ENCODE peak calls at places on chromosomes 5 and 9, in four cellular contexts. One of them, this sample, is unnamed.

GRCh38 chr9:125028041-125028440 is 87.2 kb upstream of the GOLGA1 start:
- DNase-seq in breast epithelium: no peak
- DNase-seq in body of pancreas: no peak
- DNase-seq in MM.1S: no peak
- DNase-seq in this sample: no peak

GRCh38 chr9:3528466-3528865 is 2.7 kb upstream of the RFX3 start:
- DNase-seq in body of pancreas: no peak
- DNase-seq in breast epithelium: no peak
- DNase-seq in MM.1S: no peak
- DNase-seq in this sample: no peak

GRCh38 chr9:80605129-80605528 is 1033.4 kb downstream of the TLE4 start:
- DNase-seq in breast epithelium: no peak
- DNase-seq in body of pancreas: no peak
- DNase-seq in MM.1S: no peak
- DNase-seq in this sample: no peak

GRCh38 chr9:107141967-107142366 is 141.1 kb upstream of the RAD23B start:
- DNase-seq in MM.1S: peak; percentile 27
- DNase-seq in body of pancreas: no peak
- DNase-seq in breast epithelium: no peak
- DNase-seq in this sample: no peak

GRCh38 chr5:33662721-33663435 is 222.1 kb downstream of the TARS1 start:
- DNase-seq in MM.1S: no peak
- DNase-seq in body of pancreas: no peak
- DNase-seq in breast epithelium: no peak
- DNase-seq in this sample: no peak

GRCh38 chr5:32126691-32127090 is 47.4 kb downstream of the GOLPH3 start:
- DNase-seq in breast epithelium: no peak
- DNase-seq in MM.1S: no peak
- DNase-seq in body of pancreas: no peak
- DNase-seq in this sample: no peak

GRCh38 chr5:168931638-168932345 is 352.6 kb upstream of the PANK3 start:
- DNase-seq in body of pancreas: no peak
- DNase-seq in breast epithelium: no peak
- DNase-seq in MM.1S: no peak
- DNase-seq in this sample: no peak

GRCh38 chr5:102295534-102296228 is 403 bp downstream of the SLCO4C1 start:
- DNase-seq in breast epithelium: no peak
- DNase-seq in body of pancreas: peak; percentile 55
- DNase-seq in MM.1S: peak; percentile 15
- DNase-seq in this sample: no peak

GRCh38 chr9:126856326-126856877 is 4.0 kb upstream of the ZBTB34 start:
- DNase-seq in MM.1S: no peak
- DNase-seq in body of pancreas: no peak
- DNase-seq in breast epithelium: no peak
- DNase-seq in this sample: no peak

GRCh38 chr9:19378647-19379046 is 1.4 kb downstream of the RPS6 start:
- DNase-seq in MM.1S: no peak
- DNase-seq in breast epithelium: no peak
- DNase-seq in body of pancreas: no peak
- DNase-seq in this sample: no peak

GRCh38 chr9:127175764-127176163 is 53.3 kb upstream of the ANGPTL2 start:
- DNase-seq in MM.1S: no peak
- DNase-seq in breast epithelium: peak; percentile 31
- DNase-seq in body of pancreas: no peak
- DNase-seq in this sample: peak; percentile 31

GRCh38 chr5:52799983-52800393 is 12.3 kb downstream of the ITGA1 start:
- DNase-seq in MM.1S: peak; percentile 96
- DNase-seq in body of pancreas: peak; percentile 96
- DNase-seq in breast epithelium: peak; percentile 88
- DNase-seq in this sample: peak; percentile 95
- H3K4me1 ChIP-seq in MM.1S: peaks cover 14% of the 10 kb centered on the region
- H3K4me1 ChIP-seq in body of pancreas: peaks cover 38% of the 10 kb centered on the region
- H3K4me1 ChIP-seq in breast epithelium: peaks cover 6% of the 10 kb centered on the region
- H3K4me1 ChIP-seq in this sample: peaks cover 40% of the 10 kb centered on the region

GRCh38 chr5:157187046-157187754 is 6.6 kb downstream of the ITK start:
- DNase-seq in breast epithelium: no peak
- DNase-seq in body of pancreas: no peak
- DNase-seq in MM.1S: no peak
- DNase-seq in this sample: no peak

GRCh38 chr5:157186309-157187045 is 5.8 kb downstream of the ITK start:
- DNase-seq in MM.1S: no peak
- DNase-seq in breast epithelium: no peak
- DNase-seq in body of pancreas: no peak
- DNase-seq in this sample: no peak

GRCh38 chr5:157188270-157188669 is 7.6 kb downstream of the ITK start:
- DNase-seq in MM.1S: no peak
- DNase-seq in breast epithelium: no peak
- DNase-seq in body of pancreas: no peak
- DNase-seq in this sample: no peak

GRCh38 chr5:157193699-157194424 is 13.2 kb downstream of the ITK start:
- DNase-seq in breast epithelium: no peak
- DNase-seq in MM.1S: no peak
- DNase-seq in body of pancreas: no peak
- DNase-seq in this sample: no peak

DNA sequence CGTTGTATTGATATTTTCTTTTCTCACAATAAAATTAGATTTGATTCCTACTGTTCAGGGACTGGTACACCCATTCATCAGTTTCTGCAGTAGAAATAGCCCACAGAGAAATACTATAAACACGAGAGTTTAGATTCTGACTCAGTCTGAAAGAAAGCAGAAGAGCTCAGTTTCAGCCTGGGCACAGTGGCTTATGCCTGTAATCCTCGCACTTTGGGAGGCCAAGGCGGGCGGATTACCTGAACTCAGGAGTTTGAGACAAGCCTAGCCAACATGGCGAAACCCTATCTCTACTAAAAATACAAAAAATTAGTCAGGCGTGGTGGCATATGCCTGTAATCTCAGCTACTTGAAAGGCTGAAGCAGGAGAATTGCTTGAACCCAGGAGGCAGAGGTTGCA is 8.6 kb downstream of the ITK start:
- DNase-seq in MM.1S: no peak
- DNase-seq in body of pancreas: no peak
- DNase-seq in breast epithelium: no peak
- DNase-seq in this sample: no peak
- H3K27me3 ChIP-seq in MM.1S: no peaks in the 10 kb centered on the region
- H3K27me3 ChIP-seq in body of pancreas: no peaks in the 10 kb centered on the region
- H3K27me3 ChIP-seq in breast epithelium: no peaks in the 10 kb centered on the region
- H3K27me3 ChIP-seq in this sample: peaks cover 26% of the 10 kb centered on the region

GRCh38 chr9:35904966-35905781 is 828 bp upstream of the HRCT1 start:
- DNase-seq in MM.1S: no peak
- DNase-seq in body of pancreas: no peak
- DNase-seq in breast epithelium: no peak
- DNase-seq in this sample: peak; percentile 53

GRCh38 chr9:35905912-35906679 is at the start of gene HRCT1:
- DNase-seq in body of pancreas: peak; percentile 85
- DNase-seq in breast epithelium: peak; percentile 96
- DNase-seq in MM.1S: no peak
- DNase-seq in this sample: peak; percentile 71

GRCh38 chr9:35907732-35908483 is 1.4 kb upstream of the SPAAR start:
- DNase-seq in MM.1S: no peak
- DNase-seq in breast epithelium: no peak
- DNase-seq in body of pancreas: peak; percentile 53
- DNase-seq in this sample: peak; percentile 81

GRCh38 chr9:35908484-35909125 is 685 bp upstream of the SPAAR start:
- DNase-seq in MM.1S: no peak
- DNase-seq in breast epithelium: no peak
- DNase-seq in body of pancreas: no peak
- DNase-seq in this sample: peak; percentile 0

GRCh38 chr9:35906923-35907699 is 1.1 kb downstream of the HRCT1 start:
- DNase-seq in body of pancreas: peak; percentile 32
- DNase-seq in breast epithelium: no peak
- DNase-seq in MM.1S: no peak
- DNase-seq in this sample: peak; percentile 61
- H3K27ac ChIP-seq in body of pancreas: peak overlapping the region; percentile 84
- H3K27ac ChIP-seq in breast epithelium: peak overlapping the region; percentile 95
- H3K27ac ChIP-seq in MM.1S: no peak overlapping the region
- H3K27ac ChIP-seq in this sample: peak overlapping the region; percentile 94

DNA sequence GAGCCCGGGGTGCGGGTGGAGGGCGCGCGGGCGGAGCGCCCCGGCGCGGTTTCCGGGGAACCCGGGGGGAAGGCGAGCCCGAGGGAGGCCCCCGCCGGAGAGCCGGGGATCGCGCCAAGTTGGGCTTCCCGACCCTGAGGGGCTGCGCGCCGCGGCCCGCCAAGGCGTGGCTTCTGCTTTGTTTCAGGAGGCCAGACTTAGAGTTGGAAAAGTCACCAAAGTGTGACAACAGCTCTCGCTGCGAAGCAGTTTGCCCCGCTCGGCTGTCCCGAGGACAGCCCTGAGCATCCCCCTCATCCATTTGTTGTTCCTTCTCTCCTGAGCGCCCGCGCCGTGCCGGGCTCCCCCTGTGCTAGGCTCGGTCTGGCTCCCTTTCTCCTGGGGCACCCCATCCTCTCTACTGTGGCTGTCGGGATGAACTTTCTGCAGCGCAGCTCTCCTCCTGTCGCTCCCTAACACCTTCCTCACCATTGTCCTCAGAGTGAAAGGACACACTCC is 410 bp downstream of the GLIPR2 start:
- DNase-seq in body of pancreas: no peak
- DNase-seq in breast epithelium: no peak
- DNase-seq in MM.1S: no peak
- DNase-seq in this sample: no peak
- H3K4me1 ChIP-seq in body of pancreas: peaks cover 19% of the 10 kb centered on the region
- H3K4me1 ChIP-seq in breast epithelium: no peaks in the 10 kb centered on the region
- H3K4me1 ChIP-seq in MM.1S: peaks cover 29% of the 10 kb centered on the region
- H3K4me1 ChIP-seq in this sample: peaks cover 26% of the 10 kb centered on the region

DNA sequence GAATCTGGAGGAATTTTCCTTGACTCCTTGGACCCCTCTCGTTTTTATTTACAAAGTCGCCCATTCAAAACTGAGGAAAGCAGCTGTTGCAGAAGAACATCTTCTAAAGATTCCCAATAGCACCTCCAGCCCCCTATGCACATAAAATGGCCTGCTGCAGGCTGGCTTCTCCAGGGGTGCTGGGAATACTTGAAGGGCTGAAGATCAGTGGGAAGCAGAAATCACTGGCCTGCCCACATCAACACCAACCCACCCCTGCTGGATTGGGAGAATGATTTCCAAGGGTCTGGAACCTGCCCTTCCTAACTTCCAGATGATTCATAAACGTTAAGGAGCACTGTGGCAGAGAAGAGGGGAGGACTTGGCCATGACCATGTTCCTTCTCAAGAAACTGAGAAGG is 3.0 kb upstream of the FOXE1 start:
- DNase-seq in breast epithelium: no peak
- DNase-seq in MM.1S: no peak
- DNase-seq in body of pancreas: no peak
- DNase-seq in this sample: no peak
- H3K27me3 ChIP-seq in breast epithelium: peaks cover 17% of the 10 kb centered on the region
- H3K27me3 ChIP-seq in MM.1S: peaks cover 44% of the 10 kb centered on the region
- H3K27me3 ChIP-seq in body of pancreas: peaks cover 4% of the 10 kb centered on the region
- H3K27me3 ChIP-seq in this sample: no peaks in the 10 kb centered on the region

DNA sequence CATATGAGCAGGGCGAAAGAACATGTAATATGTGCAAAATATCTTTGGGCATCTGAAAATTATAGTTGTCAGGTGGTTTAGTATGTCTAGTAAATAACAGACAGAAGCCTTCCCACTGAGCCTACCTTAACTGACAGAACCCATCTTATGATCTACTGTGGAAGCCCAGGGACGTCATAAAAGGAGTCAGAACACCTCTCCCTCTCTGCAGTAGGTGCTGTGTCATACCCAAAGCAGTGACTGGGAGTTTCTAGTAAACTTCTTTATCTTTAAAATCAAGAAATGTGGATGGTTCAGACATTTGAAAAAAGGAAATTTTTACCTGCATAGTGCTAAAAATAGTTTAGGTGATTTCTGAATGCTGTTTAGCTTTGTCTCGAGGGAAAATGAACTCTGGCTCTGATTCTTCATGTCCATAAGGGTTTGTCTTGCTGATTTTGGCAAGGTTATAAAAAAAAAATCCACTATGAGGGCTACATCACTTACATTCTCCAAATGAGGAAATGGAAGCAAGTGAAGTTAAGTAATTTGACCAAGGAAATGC is 104.0 kb downstream of the NUDT12 start:
- DNase-seq in breast epithelium: no peak
- DNase-seq in body of pancreas: no peak
- DNase-seq in MM.1S: no peak
- DNase-seq in this sample: no peak
- H3K27ac ChIP-seq in breast epithelium: no peak overlapping the region
- H3K27ac ChIP-seq in body of pancreas: no peak overlapping the region
- H3K27ac ChIP-seq in MM.1S: no peak overlapping the region
- H3K27ac ChIP-seq in this sample: no peak overlapping the region

GRCh38 chr5:125412051-125412560 is 665.7 kb upstream of the ZNF608 start:
- DNase-seq in MM.1S: peak; percentile 41
- DNase-seq in breast epithelium: no peak
- DNase-seq in body of pancreas: peak; percentile 25
- DNase-seq in this sample: no peak

GRCh38 chr5:125410501-125411162 is 664.2 kb upstream of the ZNF608 start:
- DNase-seq in MM.1S: no peak
- DNase-seq in breast epithelium: no peak
- DNase-seq in body of pancreas: no peak
- DNase-seq in this sample: no peak

GRCh38 chr5:125411163-125412050 is 665.0 kb upstream of the ZNF608 start:
- DNase-seq in body of pancreas: peak; percentile 44
- DNase-seq in breast epithelium: no peak
- DNase-seq in MM.1S: peak; percentile 80
- DNase-seq in this sample: peak; percentile 66

GRCh38 chr5:125413861-125414260 is 667.4 kb upstream of the ZNF608 start:
- DNase-seq in MM.1S: no peak
- DNase-seq in body of pancreas: no peak
- DNase-seq in breast epithelium: no peak
- DNase-seq in this sample: no peak

DNA sequence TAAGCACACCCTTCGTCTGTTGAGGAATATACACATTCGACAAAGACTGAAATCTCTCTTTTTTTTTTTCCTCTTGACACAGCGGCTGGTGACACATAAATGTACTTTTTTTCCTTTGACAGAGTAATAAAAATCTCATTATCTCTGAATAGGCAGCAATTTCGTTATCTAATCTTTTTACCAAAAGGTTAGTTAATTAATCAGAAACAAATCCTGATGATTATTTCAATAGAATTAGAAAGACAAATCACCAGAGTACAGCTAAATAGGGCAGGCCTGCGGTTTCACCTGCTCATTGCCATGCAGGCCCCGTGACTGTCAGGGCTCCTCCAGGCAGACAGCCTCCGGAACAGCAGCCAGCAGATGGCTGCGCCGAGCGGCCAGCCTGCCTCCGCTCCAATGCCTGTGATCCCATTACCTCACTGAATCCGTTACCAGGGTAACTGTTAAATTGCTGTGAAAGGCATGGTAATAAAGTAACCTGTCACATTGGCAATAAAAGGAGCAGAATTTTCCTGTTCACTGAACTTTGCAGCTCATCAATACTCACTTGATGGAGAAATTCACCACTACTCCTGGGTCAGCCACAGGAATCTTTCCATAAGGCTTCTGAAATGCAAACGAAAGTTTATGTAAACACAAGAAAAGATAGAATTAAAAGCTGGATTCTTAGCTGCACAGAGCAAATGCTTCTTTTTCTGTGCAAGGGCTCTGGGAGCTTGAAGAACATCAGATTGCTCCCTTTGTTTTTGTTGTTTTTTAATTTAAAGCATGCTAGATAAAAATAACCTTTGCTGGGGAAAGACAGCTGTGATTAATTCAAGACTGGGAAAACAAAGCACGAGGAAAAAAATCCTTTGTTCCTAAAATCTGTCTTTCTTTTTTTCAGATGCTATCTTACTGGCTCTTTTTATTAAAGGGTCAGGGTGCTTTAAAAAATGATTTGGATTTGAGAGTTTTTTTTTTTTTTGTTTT is 666.4 kb upstream of the ZNF608 start:
- DNase-seq in breast epithelium: peak; percentile 55
- DNase-seq in body of pancreas: peak; percentile 87
- DNase-seq in MM.1S: no peak
- DNase-seq in this sample: peak; percentile 83
- H3K4me1 ChIP-seq in breast epithelium: peaks cover 23% of the 10 kb centered on the region
- H3K4me1 ChIP-seq in body of pancreas: peaks cover 56% of the 10 kb centered on the region
- H3K4me1 ChIP-seq in MM.1S: peaks cover 49% of the 10 kb centered on the region
- H3K4me1 ChIP-seq in this sample: peaks cover 56% of the 10 kb centered on the region